ENCODE peak calls at places on chromosome 3, in ten cellular contexts. X is Panc1; N is stimulated activated CD4-positive, alpha-beta T cell treated with anti-CD3 and anti-CD28 coated beads, Interleukin-4, amount 100 ng/mL, for 24 hours; T is activated CD8-positive, alpha-beta memory T cell treated with anti-CD3 and anti-CD28 coated beads, Interleukin-2, amount 10 ng/mL, durations not matched to agents 7 days and 5 days; V is AG08396; O is pulmonary artery endothelial cell; L is coronary artery; W is iPS-NIHi11; P is AG08395; K is dorsolateral prefrontal cortex. C is an unnamed sample.

GRCh38 chr3:42031808-42032475 is 59.2 kb upstream of the TRAK1 start:
- DNase-seq in X (no peak), N (no peak), T (peak; percentile 26), V (no peak), O (no peak), L (no peak), W (peak; percentile 21), P (no peak), K (no peak), C (no peak)

GRCh38 chr3:100041328-100041749 is 73.0 kb downstream of the FILIP1L start:
- DNase-seq in X (peak; percentile 95), N (no peak), T (no peak), V (peak; percentile 35), O (peak; percentile 82), L (no peak), W (no peak), P (peak; percentile 75), K (no peak), C (peak; percentile 76)

GRCh38 chr3:113697192-113698090 is 999 bp upstream of the USF3 start:
- DNase-seq in X (no peak), N (peak; percentile 26), T (peak; percentile 58), V (peak; percentile 18), O (no peak), L (no peak), W (peak; percentile 27), P (no peak), K (no peak), C (no peak)

GRCh38 chr3:99562138-99562537 is 76.3 kb upstream of the COL8A1 start:
- DNase-seq in X (no peak), N (no peak), T (no peak), V (peak; percentile 38), O (no peak), L (no peak), W (peak; percentile 79), P (peak; percentile 49), K (no peak), C (no peak)

GRCh38 chr3:173747427-173747826 is 349.9 kb downstream of the NLGN1 start:
- DNase-seq in X (no peak), N (no peak), T (no peak), V (no peak), O (no peak), L (no peak), W (no peak), P (no peak), K (no peak), C (no peak)

GRCh38 chr3:127857270-127857801 is 35.0 kb upstream of the MGLL start:
- DNase-seq in X (no peak), N (no peak), T (no peak), V (no peak), O (no peak), L (no peak), W (no peak), P (peak; percentile 14), K (no peak), C (peak; percentile 2)

GRCh38 chr3:124299831-124300230 is 307.9 kb upstream of the ROPN1 start:
- DNase-seq in X (no peak), N (no peak), T (no peak), V (no peak), O (no peak), L (no peak), W (no peak), P (no peak), K (no peak), C (no peak)

GRCh38 chr3:139302084-139302800 is 41.6 kb upstream of the MRPS22 start:
- DNase-seq in X (peak; percentile 91), N (no peak), T (peak; percentile 48), V (peak; percentile 92), O (peak; percentile 66), L (no peak), W (no peak), P (peak; percentile 97), K (no peak), C (peak; percentile 97)

GRCh38 chr3:194296448-194296831 is 54.7 kb downstream of the CPN2 start:
- DNase-seq in X (no peak), N (no peak), T (no peak), V (peak; percentile 76), O (peak; percentile 63), L (no peak), W (peak; percentile 73), P (peak; percentile 75), K (no peak), C (no peak)

GRCh38 chr3:173750095-173750494 is 352.6 kb downstream of the NLGN1 start:
- DNase-seq in X (no peak), N (no peak), T (no peak), V (no peak), O (peak; percentile 70), L (no peak), W (no peak), P (no peak), K (no peak), C (no peak)

GRCh38 chr3:106397004-106397403 is 528.2 kb upstream of the CBLB start:
- DNase-seq in X (no peak), N (no peak), T (no peak), V (no peak), O (no peak), L (no peak), W (peak; percentile 10), P (no peak), K (no peak), C (no peak)

GRCh38 chr3:189839576-189839975 is 208.4 kb downstream of the TP63 start:
- DNase-seq in X (no peak), N (no peak), T (no peak), V (no peak), O (no peak), L (no peak), W (no peak), P (peak; percentile 56), K (no peak), C (peak; percentile 80)

GRCh38 chr3:127651516-127652172 is 21.1 kb upstream of the ABTB1 start:
- DNase-seq in X (no peak), N (no peak), T (no peak), V (no peak), O (no peak), L (peak; percentile 62), W (no peak), P (no peak), K (no peak), C (no peak)